ENCODE peak calls at places on chromosome 16, in eight cellular contexts. S is small intestine; J is heart left ventricle; M is CD4-positive, alpha-beta memory T cell; I is uterus; Q is HCT116; O is WERI-Rb-1; H is neural progenitor cell. T is an unnamed sample.

GRCh38 chr16:54968769-54969168 is 38.1 kb downstream of the IRX5 start:
- DNase-seq in S (no peak), J (no peak), H (no peak), M (no peak), I (no peak), O (peak), Q (no peak), T (no peak)

GRCh38 chr16:80990978-80991377 is 15.7 kb downstream of the CMC2 start:
- DNase-seq in I (no peak), S (no peak), J (no peak), Q (no peak), H (no peak), M (no peak), O (no peak), T (no peak)

GRCh38 chr16:29857133-29857760 is 5.8 kb downstream of the CDIPT start:
- DNase-seq in M (no peak), O (no peak), Q (no peak), H (no peak), I (no peak), S (no peak), J (no peak), T (no peak)

GRCh38 chr16:64543401-64543800 is 578.5 kb downstream of the CDH11 start:
- DNase-seq in J (no peak), Q (no peak), I (no peak), S (no peak), M (no peak), O (no peak), H (no peak), T (no peak)

GRCh38 chr16:425740-426114 is 278 bp downstream of the RAB11FIP3 start:
- DNase-seq in S (no peak), Q (no peak), J (peak), H (peak), I (no peak), M (no peak), O (no peak), T (no peak)

GRCh38 chr16:49128740-49129139 is 152.9 kb downstream of the CBLN1 start:
- DNase-seq in M (no peak), H (no peak), S (no peak), O (no peak), J (no peak), I (no peak), Q (no peak), T (no peak)

GRCh38 chr16:15924996-15925395 is 24.4 kb upstream of the ABCC1 start:
- DNase-seq in S (no peak), J (no peak), I (no peak), O (no peak), M (no peak), Q (no peak), H (no peak), T (no peak)

GRCh38 chr16:83978401-83978904 is 10.4 kb downstream of the NECAB2 start:
- DNase-seq in H (no peak), S (no peak), M (no peak), O (no peak), Q (no peak), J (no peak), I (no peak), T (no peak)

GRCh38 chr16:49987381-49987780 is 37.6 kb upstream of the CNEP1R1 start:
- DNase-seq in Q (no peak), J (no peak), O (no peak), H (no peak), M (no peak), S (no peak), I (no peak), T (no peak)

GRCh38 chr16:83215417-83216001 is 588.7 kb downstream of the CDH13 start:
- DNase-seq in S (peak), O (peak), H (peak), Q (peak), M (peak), J (no peak), I (no peak), T (no peak)

GRCh38 chr16:84643180-84643583 is 5.1 kb upstream of the KLHL36 start:
- DNase-seq in Q (no peak), O (no peak), S (no peak), H (no peak), J (peak), M (no peak), I (peak), T (peak)

GRCh38 chr16:14151256-14152030 is 80.3 kb downstream of the MRTFB start:
- DNase-seq in S (no peak), J (peak), O (no peak), I (no peak), M (no peak), H (no peak), Q (no peak), T (no peak)

GRCh38 chr16:84190731-84191388 is at the start of gene ADAD2:
- DNase-seq in J (no peak), H (no peak), Q (peak), S (no peak), O (no peak), I (no peak), M (no peak), T (no peak)

GRCh38 chr16:75648265-75649076 is 898 bp downstream of the TERF2IP start:
- DNase-seq in M (peak), H (peak), I (peak), O (peak), J (peak), Q (peak), S (peak), T (no peak)

GRCh38 chr16:72093448-72094265 is at the start of the genes DHX38 and TXNL4B:
- DNase-seq in J (peak), Q (peak), O (peak), M (peak), S (peak), H (peak), I (peak), T (peak)

GRCh38 chr16:86609115-86609514 is 30.8 kb downstream of the FOXL1 start:
- DNase-seq in O (no peak), H (no peak), I (no peak), S (no peak), J (no peak), M (no peak), Q (no peak), T (no peak)

GRCh38 chr16:74877706-74878105 is 103.1 kb upstream of the FA2H start:
- DNase-seq in J (no peak), O (no peak), H (no peak), Q (no peak), I (no peak), S (no peak), M (no peak), T (no peak)

GRCh38 chr16:30033270-30033669 is 2.2 kb upstream of the TLCD3B start:
- DNase-seq in M (no peak), Q (no peak), O (no peak), J (no peak), S (no peak), I (no peak), H (no peak), T (no peak)

GRCh38 chr16:85655216-85656129 is 33.3 kb downstream of the GINS2 start:
- DNase-seq in Q (no peak), J (no peak), S (no peak), M (no peak), H (no peak), O (no peak), I (no peak), T (no peak)

GRCh38 chr16:68126395-68126794 is 41.2 kb downstream of the NFATC3 start:
- DNase-seq in S (no peak), M (no peak), Q (no peak), I (no peak), J (no peak), O (no peak), H (no peak), T (no peak)

GRCh38 chr16:71225145-71225544 is 5.4 kb downstream of the HYDIN start:
- DNase-seq in O (no peak), J (no peak), Q (no peak), S (no peak), M (no peak), I (no peak), H (no peak), T (no peak)

GRCh38 chr16:50310308-50311133 is 44.2 kb downstream of the ADCY7 start:
- DNase-seq in M (no peak), J (no peak), H (no peak), Q (no peak), O (no peak), S (no peak), I (no peak), T (no peak)

GRCh38 chr16:89924298-89924924 is 1.3 kb downstream of the TUBB3 start:
- DNase-seq in H (peak), O (peak), S (no peak), Q (no peak), M (peak), I (no peak), J (no peak), T (no peak)

GRCh38 chr16:24635900-24636610 is 93.4 kb upstream of the TNRC6A start:
- DNase-seq in Q (no peak), M (no peak), O (no peak), H (no peak), I (peak), S (peak), J (peak), T (peak)

GRCh38 chr16:89277049-89277448 is 59.5 kb downstream of the ZNF778 start:
- DNase-seq in Q (no peak), S (no peak), O (no peak), H (no peak), I (no peak), J (no peak), M (no peak), T (no peak)

GRCh38 chr16:2520784-2521577 is 810 bp downstream of the AMDHD2 start:
- DNase-seq in M (peak), I (no peak), O (no peak), S (peak), J (peak), H (peak), Q (no peak), T (no peak)
- H3K27ac ChIP-seq in M (peak), I (peak), O (peak), S (peak), J (peak), H (no peak), Q (peak), T (peak)

DNA sequence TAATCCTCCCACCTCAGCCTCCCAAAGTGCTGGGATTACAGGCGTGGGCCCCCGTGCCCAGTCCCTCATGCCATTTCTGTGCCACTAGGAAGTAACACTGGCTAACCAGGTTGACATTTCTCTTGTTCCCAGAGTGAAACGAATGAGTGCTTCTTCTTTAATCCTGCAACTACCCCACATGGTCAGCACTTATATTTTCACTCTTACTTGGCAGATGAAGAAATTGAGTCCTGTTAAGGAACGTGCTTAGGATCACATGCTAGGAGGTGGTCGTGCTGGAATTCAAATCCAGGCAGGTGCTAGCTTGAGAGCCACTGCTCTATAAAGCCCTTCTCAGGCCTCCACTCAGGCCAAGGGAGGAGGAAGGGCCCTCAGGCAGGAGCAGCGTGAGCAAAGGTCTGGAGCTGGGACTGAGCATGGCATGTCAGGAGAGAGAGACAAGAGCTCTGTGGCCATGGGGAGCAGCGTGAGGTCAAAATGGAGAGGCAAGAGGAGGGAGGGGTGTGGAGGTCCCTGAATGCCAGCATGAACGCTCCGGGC is 18.5 kb upstream of the RMI2 start:
- DNase-seq in S (no peak), I (no peak), J (no peak), H (no peak), O (no peak), M (no peak), Q (no peak), T (no peak)
- H3K27ac ChIP-seq in S (no peak), I (peak), J (peak), H (no peak), O (no peak), M (no peak), Q (no peak), T (no peak)

GRCh38 chr16:28163699-28164584 is 47.8 kb downstream of the XPO6 start:
- DNase-seq in Q (no peak), M (no peak), S (no peak), J (no peak), I (no peak), O (no peak), H (no peak), T (no peak)
- H3K27ac ChIP-seq in Q (no peak), M (no peak), S (no peak), J (peak), I (peak), O (no peak), H (no peak), T (peak)

GRCh38 chr16:1542166-1542500 is 8.7 kb downstream of the TMEM204 start:
- DNase-seq in H (no peak), S (no peak), O (no peak), J (no peak), M (no peak), Q (no peak), I (no peak), T (no peak)

GRCh38 chr16:1542533-1542932 is 9.1 kb downstream of the TMEM204 start:
- DNase-seq in Q (no peak), M (no peak), O (no peak), I (no peak), H (no peak), S (no peak), J (no peak), T (no peak)

GRCh38 chr16:1539720-1540555 is 6.5 kb downstream of the TMEM204 start:
- DNase-seq in J (no peak), O (no peak), Q (no peak), S (no peak), H (no peak), M (no peak), I (no peak), T (no peak)

GRCh38 chr16:1540556-1540855 is 7.0 kb downstream of the TMEM204 start:
- DNase-seq in Q (no peak), O (no peak), J (no peak), S (no peak), I (no peak), M (no peak), H (no peak), T (no peak)

DNA sequence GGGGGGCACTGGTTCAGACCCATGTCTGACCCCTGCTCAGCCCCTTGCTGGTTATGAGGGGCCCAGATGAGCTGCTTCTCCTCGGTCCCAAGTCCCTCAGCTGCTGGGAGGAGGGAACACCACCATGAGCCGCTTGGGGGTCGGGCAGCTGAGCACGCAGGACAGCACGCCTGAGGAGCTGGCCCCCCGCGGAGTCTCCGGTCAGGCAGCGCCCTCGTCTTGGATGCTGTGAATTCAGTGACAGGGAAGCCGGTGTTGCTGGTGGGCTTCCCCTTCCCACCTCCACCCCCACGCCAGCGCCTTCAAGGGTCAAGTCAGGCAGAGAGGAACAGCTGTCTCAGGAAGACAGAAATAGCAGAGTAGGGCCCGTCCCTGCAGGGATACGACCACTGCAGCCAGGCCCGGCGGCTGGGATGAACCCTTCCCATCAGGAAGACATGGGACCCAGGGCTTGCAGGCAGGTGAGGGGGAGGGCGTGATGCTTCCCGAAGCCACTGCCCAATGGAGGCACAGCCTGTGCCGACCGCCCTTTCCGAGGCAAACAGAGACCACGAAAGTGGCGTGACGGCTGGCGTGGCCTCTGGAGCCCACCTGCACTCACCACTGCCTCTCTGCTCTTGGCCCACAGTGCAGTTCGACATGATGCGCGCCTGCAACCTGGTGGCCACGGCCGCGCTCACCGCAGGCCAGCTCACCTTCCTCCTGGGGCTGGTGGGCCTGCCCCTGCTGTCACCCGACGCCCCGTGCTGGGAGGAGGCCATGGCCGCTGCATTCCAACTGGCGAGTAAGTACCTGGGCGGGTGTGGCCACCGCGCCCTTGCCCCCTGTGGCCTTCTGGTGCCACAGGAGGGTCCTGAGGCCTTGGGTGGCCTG is 8.1 kb downstream of the TMEM204 start:
- DNase-seq in S (no peak), Q (no peak), H (no peak), J (no peak), O (peak), M (no peak), I (no peak), T (no peak)
- H3K27ac ChIP-seq in S (no peak), Q (no peak), H (no peak), J (peak), O (peak), M (no peak), I (no peak), T (no peak)

GRCh38 chr16:56792960-56793359 is 63.0 kb downstream of the NUP93 start:
- DNase-seq in I (no peak), Q (no peak), O (no peak), M (no peak), H (no peak), J (no peak), S (no peak), T (no peak)

GRCh38 chr16:56793504-56793903 is 63.6 kb downstream of the NUP93 start:
- DNase-seq in J (no peak), M (peak), Q (no peak), O (no peak), H (no peak), I (no peak), S (no peak), T (no peak)

GRCh38 chr16:56797861-56798260 is 67.1 kb upstream of the SLC12A3 start:
- DNase-seq in J (no peak), H (no peak), O (no peak), M (no peak), Q (no peak), I (no peak), S (no peak), T (no peak)

GRCh38 chr16:56798955-56799354 is 66.1 kb upstream of the SLC12A3 start:
- DNase-seq in I (no peak), S (no peak), J (no peak), Q (no peak), H (no peak), M (no peak), O (no peak), T (no peak)

GRCh38 chr16:56795011-56795410 is 65.1 kb downstream of the NUP93 start:
- DNase-seq in S (no peak), O (no peak), I (no peak), H (no peak), M (no peak), Q (no peak), J (no peak), T (no peak)
- H3K27ac ChIP-seq in S (no peak), O (no peak), I (no peak), H (no peak), M (no peak), Q (no peak), J (no peak), T (no peak)

GRCh38 chr16:21117567-21117966 is 33.1 kb downstream of the DNAH3 start:
- DNase-seq in M (no peak), J (no peak), S (no peak), Q (no peak), O (no peak), I (no peak), H (no peak), T (peak)
- H3K27ac ChIP-seq in M (no peak), J (no peak), S (no peak), Q (no peak), O (no peak), I (no peak), H (no peak), T (no peak)

GRCh38 chr16:1989826-1990335 is at the start of gene SYNGR3:
- DNase-seq in S (peak), M (no peak), Q (no peak), O (peak), H (peak), J (no peak), I (no peak), T (no peak)
- H3K27ac ChIP-seq in S (no peak), M (peak), Q (peak), O (peak), H (no peak), J (no peak), I (no peak), T (no peak)

GRCh38 chr16:73418746-73419145 is 370.8 kb upstream of the ZFHX3 start:
- DNase-seq in Q (no peak), M (no peak), O (no peak), S (no peak), H (no peak), I (no peak), J (no peak), T (no peak)
- H3K27ac ChIP-seq in Q (no peak), M (no peak), O (no peak), S (no peak), H (no peak), I (no peak), J (no peak), T (no peak)

GRCh38 chr16:4892356-4893102 is 44.4 kb downstream of the PPL start:
- DNase-seq in I (no peak), O (peak), H (no peak), Q (no peak), J (peak), S (no peak), M (no peak), T (no peak)

GRCh38 chr16:4891886-4892216 is 44.6 kb downstream of the UBN1 start:
- DNase-seq in Q (no peak), J (no peak), M (no peak), O (no peak), H (no peak), I (no peak), S (no peak), T (no peak)

GRCh38 chr16:4895366-4895765 is 41.6 kb downstream of the PPL start:
- DNase-seq in S (no peak), M (no peak), Q (no peak), J (no peak), I (no peak), H (no peak), O (no peak), T (no peak)

GRCh38 chr16:4893103-4893862 is 43.7 kb downstream of the PPL start:
- DNase-seq in J (no peak), H (no peak), S (no peak), I (no peak), M (no peak), Q (no peak), O (no peak), T (no peak)

GRCh38 chr16:4894276-4895150 is 42.4 kb downstream of the PPL start:
- DNase-seq in J (no peak), I (no peak), Q (no peak), S (no peak), O (no peak), M (no peak), H (no peak), T (no peak)
- H3K27ac ChIP-seq in J (no peak), I (no peak), Q (no peak), S (no peak), O (no peak), M (no peak), H (no peak), T (no peak)

DNA sequence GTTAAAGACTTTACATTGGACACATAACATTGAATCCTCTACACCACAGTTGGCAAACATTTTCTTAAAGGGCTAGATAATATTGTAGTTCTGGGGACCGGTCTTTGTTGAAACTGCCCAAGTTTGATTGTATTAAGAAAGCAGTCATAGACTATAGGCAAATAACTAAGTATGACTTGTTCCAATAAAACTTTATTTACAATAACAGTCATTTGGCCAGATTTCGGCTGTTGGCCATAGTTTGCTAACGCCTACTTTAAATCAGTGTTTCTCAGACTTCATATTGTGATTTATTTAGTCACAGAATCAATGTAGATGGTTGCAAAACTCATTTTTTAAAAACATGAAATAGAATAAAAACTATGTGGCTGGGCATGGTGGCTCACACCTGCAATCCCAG is 531.8 kb downstream of the XYLT1 start:
- DNase-seq in J (no peak), S (no peak), H (no peak), I (no peak), Q (no peak), M (no peak), O (no peak), T (no peak)
- H3K27ac ChIP-seq in J (no peak), S (no peak), H (no peak), I (no peak), Q (no peak), M (no peak), O (no peak), T (no peak)

T was measured in epithelial cell of prostate.